ENCODE peak calls at places on chromosomes 1 and 21, in four cellular contexts. S is activated CD8-positive, alpha-beta memory T cell treated with anti-CD3 and anti-CD28 coated beads for 48 hours; Q is LoVo; T is NCI-H1092 treated with DMSO at 0.1 percent for 48 hours. D is an unnamed sample.

GRCh38 chr1:60066001-60066400 is 7.6 kb downstream of the C1orf87 start:
- DNase-seq in S (no peak), Q (no peak), T (no peak), D (no peak)

GRCh38 chr1:225544924-225545323 is 108.0 kb downstream of the ENAH start:
- DNase-seq in T (no peak), Q (no peak), S (no peak), D (no peak)

GRCh38 chr1:227065311-227065710 is 125.2 kb downstream of the COQ8A start:
- DNase-seq in T (no peak), S (no peak), Q (no peak), D (no peak)

GRCh38 chr1:112444269-112444668 is 48.3 kb downstream of the CTTNBP2NL start:
- DNase-seq in Q (no peak), S (no peak), T (no peak), D (no peak)

GRCh38 chr1:175511496-175511895 is 231.9 kb downstream of the TNR start:
- DNase-seq in S (no peak), Q (no peak), T (no peak), D (no peak)

GRCh38 chr1:10932088-10932487 is 80.4 kb upstream of the TARDBP start:
- DNase-seq in S (no peak), T (no peak), Q (no peak), D (no peak)

GRCh38 chr1:224053456-224053855 is 60.5 kb upstream of the FBXO28 start:
- DNase-seq in Q (no peak), T (no peak), S (no peak), D (no peak)

GRCh38 chr1:8201331-8201861 is 116.5 kb upstream of the SLC45A1 start:
- DNase-seq in Q (no peak), S (no peak), T (no peak), D (no peak)

GRCh38 chr1:2015383-2015735 is 3.8 kb upstream of the GABRD start:
- DNase-seq in T (no peak), S (no peak), Q (no peak), D (no peak)

GRCh38 chr21:32494946-32495703 is 82.6 kb downstream of the EVA1C start:
- DNase-seq in Q (peak), T (no peak), S (no peak), D (peak)

GRCh38 chr1:21680918-21681317 is 11.8 kb upstream of the RAP1GAP start:
- DNase-seq in Q (no peak), S (no peak), T (no peak), D (no peak)

GRCh38 chr1:17895986-17896385 is 140.9 kb downstream of the ACTL8 start:
- DNase-seq in Q (no peak), T (no peak), S (no peak), D (no peak)

GRCh38 chr1:219806020-219806419 is 122.3 kb downstream of the SLC30A10 start:
- DNase-seq in T (no peak), S (no peak), Q (no peak), D (no peak)

GRCh38 chr21:31110430-31110829 is 72.2 kb upstream of the KRTAP19-8 start:
- DNase-seq in Q (no peak), S (no peak), T (no peak), D (peak)

GRCh38 chr1:224879404-224879803 is 50.1 kb upstream of the DNAH14 start:
- DNase-seq in Q (no peak), T (no peak), S (no peak), D (peak)

GRCh38 chr1:72284084-72284397 is 1.7 kb upstream of the NEGR1 start:
- DNase-seq in Q (no peak), S (no peak), T (peak), D (no peak)

GRCh38 chr1:55262822-55263221 is 47.7 kb upstream of the USP24 start:
- DNase-seq in Q (no peak), T (no peak), S (no peak), D (no peak)

GRCh38 chr1:19322481-19322880 is 10.4 kb downstream of the SLC66A1 start:
- DNase-seq in S (no peak), Q (no peak), T (no peak), D (no peak)

GRCh38 chr1:119462964-119463363 is 44.0 kb upstream of the HSD3B1 start:
- DNase-seq in T (no peak), Q (no peak), S (no peak), D (no peak)

GRCh38 chr1:35345439-35345981 is 77.0 kb downstream of the ZMYM4 start:
- DNase-seq in T (no peak), S (no peak), Q (no peak), D (no peak)

GRCh38 chr21:32463889-32464300 is 51.4 kb downstream of the EVA1C start:
- DNase-seq in S (no peak), T (no peak), Q (peak), D (no peak)

GRCh38 chr1:43455205-43455889 is 1.6 kb upstream of the HYI start:
- DNase-seq in S (no peak), Q (no peak), T (no peak), D (no peak)

GRCh38 chr1:81325404-81325803 is 475.3 kb upstream of the ADGRL2 start:
- DNase-seq in T (no peak), S (no peak), Q (no peak), D (no peak)

GRCh38 chr1:199982606-199983005 is 44.9 kb upstream of the NR5A2 start:
- DNase-seq in Q (no peak), S (no peak), T (no peak), D (no peak)

GRCh38 chr1:225580180-225581099 is 72.5 kb downstream of the ENAH start:
- DNase-seq in Q (no peak), S (no peak), T (peak), D (no peak)

GRCh38 chr1:172918478-172918877 is 132.3 kb downstream of the TNFSF18 start:
- DNase-seq in Q (no peak), T (no peak), S (no peak), D (no peak)

GRCh38 chr1:1435094-1435903 is at the start of gene VWA1:
- DNase-seq in S (peak), Q (peak), T (no peak), D (peak)

GRCh38 chr1:232414100-232414499 is 215.8 kb downstream of the SIPA1L2 start:
- DNase-seq in T (no peak), Q (no peak), S (no peak), D (no peak)

GRCh38 chr1:163395767-163396166 is 74.0 kb downstream of the NUF2 start:
- DNase-seq in T (peak), Q (no peak), S (no peak), D (no peak)